ENCODE peak calls at places on chromosomes 12 and 14, in eight cellular contexts. X is dorsolateral prefrontal cortex; I is left ventricle myocardium inferior; V is cardiac muscle cell; J is brain microvascular endothelial cell; E is GM23338; O is CD8-positive, alpha-beta T cell; H is sigmoid colon. A is an unnamed sample.

GRCh38 chr14:59425322-59425945 is 39.7 kb downstream of the GPR135 start:
- DNase-seq in O (no peak), X (no peak), I (peak; percentile 38), J (no peak), V (no peak), H (peak; percentile 69), E (peak; percentile 41), A (peak; percentile 8)

GRCh38 chr14:69138189-69138535 is 14.8 kb downstream of the DCAF5 start:
- DNase-seq in O (no peak), V (no peak), E (no peak), X (no peak), I (no peak), J (no peak), H (no peak), A (no peak)

GRCh38 chr14:61034416-61035100 is 53.5 kb downstream of the SLC38A6 start:
- DNase-seq in E (no peak), I (no peak), J (no peak), H (no peak), X (no peak), V (no peak), O (no peak), A (no peak)

GRCh38 chr12:92107621-92108131 is 38.0 kb downstream of the BTG1 start:
- DNase-seq in I (no peak), E (peak; percentile 36), J (no peak), O (no peak), X (no peak), V (peak; percentile 30), H (no peak), A (no peak)

GRCh38 chr12:13799574-13799973 is 181.8 kb downstream of the GRIN2B start:
- DNase-seq in H (no peak), I (no peak), O (no peak), X (no peak), V (no peak), E (peak; percentile 7), J (no peak), A (no peak)

GRCh38 chr12:98344034-98344565 is 171.3 kb upstream of the TMPO start:
- DNase-seq in J (no peak), X (no peak), I (no peak), O (no peak), E (peak; percentile 31), V (no peak), H (no peak), A (no peak)

GRCh38 chr12:124684971-124685688 is 117.7 kb upstream of the NCOR2 start:
- DNase-seq in I (no peak), J (peak; percentile 51), X (no peak), O (no peak), H (no peak), V (no peak), E (no peak), A (no peak)

GRCh38 chr12:53974084-53975018 is at the start of gene HOTAIR:
- DNase-seq in J (no peak), H (no peak), V (no peak), X (no peak), O (no peak), E (peak; percentile 54), I (no peak), A (no peak)

GRCh38 chr12:27434673-27435565 is 11.6 kb upstream of the SMCO2 start:
- DNase-seq in V (no peak), E (peak; percentile 12), O (peak; percentile 15), H (no peak), I (no peak), J (peak; percentile 11), X (no peak), A (no peak)

GRCh38 chr14:102226356-102227125 is 78.4 kb downstream of the MOK start:
- DNase-seq in O (no peak), H (no peak), V (no peak), I (no peak), X (no peak), J (no peak), E (no peak), A (no peak)

GRCh38 chr12:84698576-84699333 is 213.8 kb downstream of the SLC6A15 start:
- DNase-seq in X (no peak), H (no peak), E (no peak), O (no peak), I (no peak), V (no peak), J (no peak), A (no peak)

GRCh38 chr12:1439687-1440086 is 154.7 kb downstream of the FBXL14 start:
- DNase-seq in V (peak; percentile 65), O (no peak), J (no peak), I (no peak), H (no peak), X (no peak), E (no peak), A (no peak)

GRCh38 chr14:72745991-72746980 is 147.6 kb downstream of the DPF3 start:
- DNase-seq in E (no peak), O (no peak), H (no peak), V (no peak), X (no peak), I (no peak), J (peak; percentile 64), A (peak; percentile 68)

GRCh38 chr14:38089123-38089522 is 118.6 kb upstream of the SSTR1 start:
- DNase-seq in O (no peak), V (no peak), E (no peak), X (no peak), I (no peak), H (no peak), J (no peak), A (no peak)

GRCh38 chr14:101103321-101103901 is 199.9 kb upstream of the RTL1 start:
- DNase-seq in O (peak; percentile 7), X (no peak), V (no peak), I (no peak), E (no peak), H (peak; percentile 40), J (no peak), A (no peak)

GRCh38 chr14:32692441-32692840 is 246.2 kb upstream of the NPAS3 start:
- DNase-seq in V (no peak), E (no peak), J (peak; percentile 56), O (no peak), X (no peak), I (no peak), H (no peak), A (no peak)

GRCh38 chr12:108040968-108041367 is 88.1 kb upstream of the WSCD2 start:
- DNase-seq in H (no peak), X (no peak), O (no peak), V (peak; percentile 24), E (no peak), J (peak; percentile 22), I (no peak), A (no peak)

GRCh38 chr14:21015312-21015711 is 9.5 kb downstream of the NDRG2 start:
- DNase-seq in O (no peak), J (no peak), V (no peak), X (no peak), I (no peak), H (no peak), E (peak; percentile 14), A (no peak)

DNA sequence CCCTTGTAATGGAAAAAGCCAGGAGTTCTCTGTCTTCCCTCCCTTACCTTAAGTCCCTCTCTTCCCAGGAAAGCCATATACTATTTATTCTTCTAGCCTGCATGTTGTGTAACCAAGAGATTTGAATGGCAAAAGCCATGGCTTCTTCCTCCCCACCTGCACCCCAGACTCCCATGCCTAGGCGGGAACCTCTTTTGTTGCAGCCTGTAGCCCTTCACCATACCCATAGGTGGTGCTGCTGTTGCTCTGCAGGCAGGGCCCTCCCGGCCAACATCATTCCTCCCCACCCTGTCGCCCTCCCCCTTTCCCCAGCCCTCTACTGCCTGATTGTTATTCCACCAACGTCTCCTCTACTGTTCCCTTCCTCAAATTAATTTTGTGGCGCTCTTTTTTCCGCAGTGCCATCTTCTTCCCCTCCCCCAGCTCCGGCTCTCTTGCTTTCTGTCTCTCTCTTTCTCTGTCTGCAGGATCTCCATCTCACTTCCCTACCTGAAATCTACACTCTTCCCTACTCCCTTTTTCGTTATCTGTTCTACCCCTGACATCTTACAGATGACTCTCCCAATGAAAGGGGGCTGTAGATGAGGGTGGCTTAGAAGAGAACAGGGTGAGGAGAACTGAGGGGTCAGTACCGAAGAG is 13.8 kb downstream of the NGDN start:
- DNase-seq in O (no peak), X (peak; percentile 71), E (peak; percentile 93), H (no peak), I (no peak), J (peak; percentile 11), V (peak; percentile 64), A (no peak)
- TF ChIP-seq CTCF in O (peak; percentile 12), X (peak; percentile 94), E (peak; percentile 79), H (no peak), I (peak; percentile 31), J (peak; percentile 71), V (peak; percentile 56), A (peak; percentile 45)

DNA sequence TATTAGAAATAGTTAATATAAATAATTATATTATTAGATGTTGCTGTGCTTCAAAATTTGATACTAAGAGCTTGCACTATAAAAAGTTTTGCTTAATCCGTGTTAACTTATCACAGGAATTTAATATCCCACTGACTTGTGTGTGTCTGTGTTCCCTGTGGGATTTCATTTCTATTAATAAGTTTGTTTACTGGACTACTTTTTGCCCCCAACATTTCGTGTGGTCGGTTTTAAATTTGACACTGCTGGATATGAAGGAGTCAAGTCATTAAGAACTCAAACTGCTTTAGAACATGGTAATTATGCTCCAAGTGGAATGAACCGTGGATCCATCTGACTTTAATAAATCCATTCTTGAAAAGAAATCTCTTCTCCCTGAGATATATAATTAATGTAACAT is 182.2 kb upstream of the NUDT4 start:
- DNase-seq in V (no peak), O (no peak), X (no peak), J (no peak), E (no peak), H (no peak), I (no peak), A (no peak)
- H3K27ac ChIP-seq in V (no peak overlapping the region), O (no peak overlapping the region), X (no peak overlapping the region), J (no peak overlapping the region), E (no peak overlapping the region), H (no peak overlapping the region), I (no peak overlapping the region), A (no peak overlapping the region)

GRCh38 chr14:89302396-89302950 is 114.6 kb downstream of the FOXN3 start:
- DNase-seq in V (no peak), I (no peak), H (no peak), J (no peak), X (no peak), E (no peak), O (no peak), A (no peak)

GRCh38 chr14:89303452-89304435 is 113.3 kb downstream of the FOXN3 start:
- DNase-seq in H (peak; percentile 91), V (peak; percentile 83), J (peak; percentile 73), I (peak; percentile 53), X (peak; percentile 51), O (peak; percentile 13), E (no peak), A (peak; percentile 82)

GRCh38 chr14:89307409-89307808 is 109.6 kb downstream of the FOXN3 start:
- DNase-seq in O (no peak), J (no peak), V (no peak), X (no peak), E (no peak), H (no peak), I (no peak), A (no peak)

GRCh38 chr14:89308232-89308959 is 108.6 kb downstream of the FOXN3 start:
- DNase-seq in E (no peak), H (no peak), J (no peak), X (no peak), O (no peak), I (no peak), V (no peak), A (no peak)

GRCh38 chr14:89304972-89305703 is 111.9 kb downstream of the FOXN3 start:
- DNase-seq in V (no peak), H (peak; percentile 73), E (no peak), O (no peak), X (no peak), J (peak; percentile 44), I (no peak), A (peak; percentile 16)
- H3K4me3 ChIP-seq in V (no peak overlapping the region), H (no peak overlapping the region), E (no peak overlapping the region), O (no peak overlapping the region), X (no peak overlapping the region), J (no peak overlapping the region), I (no peak overlapping the region), A (peak overlapping the region; percentile 14)

GRCh38 chr12:22803725-22804124 is 178.8 kb downstream of the ETNK1 start:
- DNase-seq in H (no peak), E (peak; percentile 59), V (no peak), I (no peak), X (no peak), J (no peak), O (no peak), A (no peak)
- TF ChIP-seq CTCF in H (no peak), E (peak; percentile 41), V (no peak), I (no peak), X (no peak), J (peak; percentile 26), O (no peak), A (no peak)

A was measured in AG04450.